ENCODE peak calls at places on chromosomes 12 and 14, in eight cellular contexts. X, M, P, Y, R, H, B and Q are unnamed samples.
A peak's percentile ranks its signal among the peaks of the same experiment; 100 is the strongest.

GRCh38 chr14:53716521-53716920 is 240.1 kb downstream of the BMP4 start:
- DNase-seq in B (no peak), M (no peak), X (no peak), Y (no peak), H (no peak), P (no peak), R (no peak), Q (no peak)

GRCh38 chr12:51678086-51678724 is 87.2 kb downstream of the SCN8A start:
- DNase-seq in Y (peak; percentile 33), X (no peak), P (peak; percentile 56), M (peak; percentile 8), R (peak; percentile 1), H (peak; percentile 67), B (no peak), Q (peak; percentile 3)

GRCh38 chr12:21962821-21963220 is 21.6 kb upstream of the ABCC9 start:
- DNase-seq in B (no peak), R (no peak), Y (no peak), P (no peak), M (no peak), H (no peak), X (no peak), Q (no peak)

GRCh38 chr12:96015672-96016071 is 19.5 kb upstream of the HAL start:
- DNase-seq in Y (no peak), H (peak; percentile 12), M (no peak), P (no peak), R (no peak), B (no peak), X (no peak), Q (peak; percentile 18)

GRCh38 chr12:104291867-104292524 is 11.5 kb upstream of the EID3 start:
- DNase-seq in P (no peak), X (no peak), H (no peak), R (no peak), B (no peak), Y (no peak), M (peak; percentile 79), Q (no peak)

GRCh38 chr14:75282166-75282547 is 3.5 kb downstream of the FOS start:
- DNase-seq in B (no peak), P (no peak), R (no peak), M (no peak), Y (no peak), X (no peak), H (no peak), Q (no peak)

GRCh38 chr12:91023326-91024004 is 18.7 kb upstream of the EPYC start:
- DNase-seq in P (no peak), M (no peak), H (peak; percentile 47), B (no peak), R (no peak), X (peak; percentile 75), Y (no peak), Q (no peak)

GRCh38 chr12:3276226-3276625 is 199.0 kb downstream of the TSPAN9 start:
- DNase-seq in B (no peak), P (no peak), H (no peak), M (no peak), R (no peak), Y (no peak), X (no peak), Q (no peak)

GRCh38 chr12:24172031-24172772 is 222.7 kb upstream of the SOX5 start:
- DNase-seq in H (no peak), M (no peak), B (no peak), R (no peak), X (no peak), Y (peak; percentile 42), P (no peak), Q (no peak)

GRCh38 chr14:101905614-101906013 is 58.8 kb upstream of the DYNC1H1 start:
- DNase-seq in R (no peak), B (no peak), M (no peak), X (no peak), P (no peak), H (no peak), Y (no peak), Q (no peak)

GRCh38 chr12:15757553-15758255 is 31.5 kb downstream of the EPS8 start:
- DNase-seq in Y (no peak), R (no peak), M (no peak), H (peak; percentile 62), B (no peak), P (no peak), X (peak; percentile 73), Q (no peak)

GRCh38 chr12:50618864-50619609 is 114.3 kb downstream of the DIP2B start:
- DNase-seq in M (no peak), B (no peak), R (no peak), X (no peak), P (no peak), H (peak; percentile 82), Y (no peak), Q (no peak)

GRCh38 chr14:103201801-103202200 is 78.5 kb downstream of the TNFAIP2 start:
- DNase-seq in Y (no peak), X (no peak), P (no peak), B (no peak), M (no peak), H (no peak), R (no peak), Q (no peak)

GRCh38 chr12:121577443-121578180 is 3.2 kb downstream of the KDM2B start:
- DNase-seq in Y (no peak), H (peak; percentile 37), X (no peak), P (no peak), M (no peak), B (no peak), R (no peak), Q (peak; percentile 47)

GRCh38 chr12:54037360-54038259 is 4.8 kb downstream of the HOXC5 start:
- DNase-seq in R (no peak), M (no peak), H (no peak), P (no peak), B (no peak), X (no peak), Y (no peak), Q (no peak)

GRCh38 chr14:35669782-35670181 is 135.8 kb downstream of the INSM2 start:
- DNase-seq in H (peak; percentile 3), Y (no peak), P (no peak), B (no peak), R (no peak), X (peak; percentile 31), M (peak; percentile 6), Q (no peak)

GRCh38 chr12:102781117-102781516 is 135.9 kb downstream of the PAH start:
- DNase-seq in X (no peak), Y (no peak), M (no peak), P (no peak), B (no peak), R (no peak), H (no peak), Q (no peak)

GRCh38 chr12:119804011-119804641 is 73.0 kb downstream of the CIT start:
- DNase-seq in P (peak; percentile 49), R (no peak), Y (peak; percentile 38), M (no peak), H (peak; percentile 70), B (no peak), X (no peak), Q (peak; percentile 50)